ENCODE peak calls at places on chromosomes 4 and X, in four cellular contexts. K, B, Y and N are unnamed samples.

GRCh38 chr4:40395908-40396806 is 61.0 kb downstream of the CHRNA9 start:
- DNase-seq in K (no peak), Y (no peak), B (no peak), N (no peak)

GRCh38 chr4:57136281-57136680 is 26.1 kb upstream of the IGFBP7 start:
- DNase-seq in K (no peak), B (no peak), Y (no peak), N (no peak)

GRCh38 chrX:153973127-153974002 is 811 bp downstream of the TMEM187 start:
- DNase-seq in K (no peak), Y (no peak), B (no peak), N (no peak)

GRCh38 chr4:82643994-82644730 is 82.4 kb upstream of the TMEM150C start:
- DNase-seq in B (no peak), K (no peak), Y (no peak), N (no peak)

GRCh38 chr4:19888587-19888986 is 363.1 kb upstream of the SLIT2 start:
- DNase-seq in Y (no peak), B (no peak), K (no peak), N (no peak)

GRCh38 chr4:77899607-77900006 is 37.0 kb downstream of the MRPL1 start:
- DNase-seq in K (no peak), Y (no peak), B (no peak), N (no peak)

GRCh38 chr4:156293657-156294297 is 340.1 kb upstream of the CTSO start:
- DNase-seq in B (no peak), K (no peak), Y (no peak), N (no peak)

GRCh38 chr4:23023121-23023520 is 330.4 kb downstream of the GBA3 start:
- DNase-seq in B (no peak), Y (no peak), K (no peak), N (no peak)

GRCh38 chr4:15893967-15894366 is 44.6 kb downstream of the FGFBP1 start:
- DNase-seq in Y (no peak), B (no peak), K (no peak), N (peak)

GRCh38 chrX:53456254-53456653 is 22.1 kb upstream of the HSD17B10 start:
- DNase-seq in K (no peak), Y (no peak), B (no peak), N (no peak)

GRCh38 chr4:77050962-77051361 is 24.8 kb downstream of the CCNI start:
- DNase-seq in B (no peak), Y (no peak), K (no peak), N (no peak)

GRCh38 chr4:99965173-99965572 is 15.1 kb upstream of the H2AZ1 start:
- DNase-seq in K (no peak), B (no peak), Y (no peak), N (no peak)

GRCh38 chr4:99966692-99967091 is 16.6 kb upstream of the H2AZ1 start:
- DNase-seq in K (no peak), Y (no peak), B (no peak), N (no peak)

GRCh38 chr4:99965674-99966350 is 15.7 kb upstream of the H2AZ1 start:
- DNase-seq in K (no peak), B (no peak), Y (no peak), N (no peak)

GRCh38 chr4:99971453-99972111 is 21.5 kb upstream of the H2AZ1 start:
- DNase-seq in K (no peak), Y (no peak), B (no peak), N (no peak)

GRCh38 chr4:99968330-99968729 is 18.3 kb upstream of the H2AZ1 start:
- DNase-seq in B (no peak), Y (no peak), K (no peak), N (no peak)
- TF ChIP-seq CTCF in B (no peak), Y (no peak), K (no peak), N (no peak)

DNA sequence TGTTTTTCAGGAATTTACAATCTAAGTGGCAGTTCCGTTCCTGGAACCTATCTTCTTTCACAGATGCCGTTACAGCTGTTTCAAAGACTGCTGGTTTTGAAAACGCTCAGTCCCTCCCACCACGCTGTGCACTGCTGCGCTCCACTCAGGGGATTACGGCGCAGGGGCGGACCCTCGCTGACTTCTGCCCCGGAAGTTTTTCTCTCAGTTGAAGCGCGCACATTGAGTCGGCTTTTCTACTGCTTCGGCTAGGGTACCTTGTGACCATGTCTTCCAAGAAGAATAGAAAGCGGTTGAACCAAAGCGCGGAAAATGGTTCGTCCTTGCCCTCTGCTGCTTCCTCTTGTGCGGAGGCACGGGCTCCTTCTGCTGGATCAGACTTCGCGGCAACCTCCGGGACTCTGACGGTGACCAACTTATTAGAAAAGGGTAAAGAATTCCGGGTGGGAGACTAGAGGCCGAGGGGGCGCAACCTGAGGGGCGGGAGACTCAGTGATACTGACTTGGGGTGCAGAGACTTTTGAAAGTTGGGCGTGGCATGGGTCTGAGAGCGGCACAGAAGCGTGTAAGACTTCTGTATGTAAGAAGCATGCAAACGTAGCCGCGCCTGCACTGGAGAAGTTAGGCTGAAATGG is 597 bp upstream of the NUDT6 start:
- DNase-seq in K (peak), B (peak), Y (peak), N (no peak)
- TF ChIP-seq CTCF in K (no peak), B (no peak), Y (no peak), N (no peak)

DNA sequence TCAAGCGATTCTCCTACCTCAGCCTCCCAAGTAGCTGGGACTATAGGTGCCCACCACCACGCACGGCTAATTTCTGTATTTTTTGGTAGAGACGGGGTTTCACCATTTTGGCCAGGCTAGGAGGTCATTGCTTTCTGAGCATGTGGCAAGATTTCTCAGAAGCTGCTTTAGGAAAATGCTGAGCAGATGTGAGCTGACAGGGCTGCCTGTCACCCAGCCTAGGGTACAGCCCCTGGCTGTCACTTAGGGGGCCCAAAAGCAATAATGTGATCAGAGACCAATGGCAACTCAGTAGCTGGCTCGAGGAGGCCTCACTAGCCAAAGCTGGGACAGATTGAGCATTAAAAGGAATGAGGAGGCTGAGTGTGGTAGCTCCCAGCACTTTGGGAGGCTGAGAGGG is 64.8 kb downstream of the TNIP2 start:
- DNase-seq in B (no peak), Y (no peak), K (no peak), N (no peak)
- TF ChIP-seq CTCF in B (no peak), Y (no peak), K (no peak), N (no peak)

DNA sequence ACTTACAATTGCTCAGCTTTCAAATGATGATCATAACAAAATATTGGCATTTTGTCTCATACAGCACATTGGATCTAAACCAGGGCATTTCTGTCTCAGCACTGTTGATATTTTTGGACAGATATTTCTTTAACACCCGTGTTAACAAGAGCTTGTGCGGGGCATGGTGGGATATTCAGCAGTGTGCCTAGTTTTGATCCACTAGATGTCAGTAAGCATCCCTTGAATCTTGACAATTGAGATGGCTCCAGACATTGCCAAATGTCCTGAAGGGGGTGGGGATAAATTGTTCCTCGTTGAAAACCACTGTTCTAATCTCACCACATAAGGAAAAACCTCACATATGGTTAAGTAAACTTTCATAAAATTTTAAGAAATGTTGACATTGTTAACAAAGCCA is 806.3 kb downstream of the STIM2 start:
- DNase-seq in B (no peak), K (peak), Y (no peak), N (no peak)
- TF ChIP-seq CTCF in B (no peak), K (peak), Y (no peak), N (no peak)

GRCh38 chr4:103032575-103032974 is 13.1 kb upstream of the SLC9B1 start:
- DNase-seq in Y (no peak), B (no peak), K (peak), N (no peak)
- TF ChIP-seq CTCF in Y (peak), B (no peak), K (peak), N (no peak)